ENCODE peak calls at places on chromosome 12, in eight cellular contexts. U is GM23338; I is adipocyte; B is kidney; O is tibial artery; N is CD8-positive, alpha-beta T cell; Y is GM12878; M is naive thymus-derived CD4-positive, alpha-beta T cell. L is an unnamed sample.

GRCh38 chr12:79615596-79616560 is 74.9 kb downstream of the PAWR start:
- DNase-seq in U (no peak), I (peak; percentile 21), B (no peak), O (no peak), N (no peak), Y (peak; percentile 21), M (no peak), L (no peak)

GRCh38 chr12:105060715-105061378 is 23.4 kb downstream of the ALDH1L2 start:
- DNase-seq in U (no peak), I (no peak), B (no peak), O (no peak), N (no peak), Y (no peak), M (no peak), L (no peak)

GRCh38 chr12:71846322-71846940 is 6.9 kb downstream of the TBC1D15 start:
- DNase-seq in U (peak; percentile 33), I (peak; percentile 75), B (no peak), O (no peak), N (no peak), Y (no peak), M (peak; percentile 44), L (no peak)

GRCh38 chr12:43957732-43958131 is 121.9 kb downstream of the TMEM117 start:
- DNase-seq in U (peak; percentile 72), I (peak; percentile 83), B (no peak), O (no peak), N (no peak), Y (peak; percentile 28), M (peak; percentile 13), L (no peak)

GRCh38 chr12:104687823-104688573 is 231.2 kb downstream of the CHST11 start:
- DNase-seq in U (no peak), I (no peak), B (no peak), O (no peak), N (peak; percentile 55), Y (no peak), M (no peak), L (no peak)

GRCh38 chr12:81245458-81245857 is 167.6 kb downstream of the ACSS3 start:
- DNase-seq in U (no peak), I (no peak), B (no peak), O (no peak), N (no peak), Y (no peak), M (no peak), L (no peak)

GRCh38 chr12:58888131-58888783 is 32.0 kb downstream of the LRIG3 start:
- DNase-seq in U (no peak), I (peak; percentile 71), B (peak; percentile 75), O (peak; percentile 72), N (no peak), Y (no peak), M (no peak), L (no peak)

GRCh38 chr12:115709410-115710065 is 568.0 kb downstream of the MED13L start:
- DNase-seq in U (no peak), I (peak; percentile 17), B (peak; percentile 87), O (peak; percentile 89), N (no peak), Y (no peak), M (no peak), L (no peak)

GRCh38 chr12:100611031-100611430 is 37.5 kb downstream of the GAS2L3 start:
- DNase-seq in U (no peak), I (no peak), B (no peak), O (no peak), N (no peak), Y (no peak), M (no peak), L (no peak)

GRCh38 chr12:17982556-17982955 is 107.4 kb downstream of the RERGL start:
- DNase-seq in U (no peak), I (no peak), B (no peak), O (no peak), N (no peak), Y (no peak), M (no peak), L (no peak)

GRCh38 chr12:43858096-43858495 is 22.2 kb downstream of the TMEM117 start:
- DNase-seq in U (no peak), I (no peak), B (no peak), O (no peak), N (no peak), Y (no peak), M (no peak), L (no peak)

GRCh38 chr12:13234045-13234641 is 37.6 kb downstream of the EMP1 start:
- DNase-seq in U (peak; percentile 88), I (peak; percentile 90), B (no peak), O (no peak), N (peak; percentile 33), Y (no peak), M (peak; percentile 21), L (no peak)

GRCh38 chr12:57734586-57734985 is 4.0 kb downstream of the AGAP2 start:
- DNase-seq in U (no peak), I (no peak), B (no peak), O (no peak), N (no peak), Y (no peak), M (no peak), L (no peak)

GRCh38 chr12:89976866-89977265 is 268.2 kb upstream of the ATP2B1 start:
- DNase-seq in U (no peak), I (no peak), B (no peak), O (no peak), N (no peak), Y (no peak), M (no peak), L (no peak)
- H3K36me3 ChIP-seq in U (no peaks in the 10 kb centered on the region), I (no peaks in the 10 kb centered on the region), B (no peaks in the 10 kb centered on the region), O (no peaks in the 10 kb centered on the region), N (no peaks in the 10 kb centered on the region), Y (no peaks in the 10 kb centered on the region), M (no peaks in the 10 kb centered on the region), L (no peaks in the 10 kb centered on the region)

GRCh38 chr12:24853094-24853493 is 95.8 kb downstream of the BCAT1 start:
- DNase-seq in U (no peak), I (no peak), B (no peak), O (no peak), N (no peak), Y (no peak), M (no peak), L (no peak)
- H3K4me1 ChIP-seq in U (peaks cover 10% of the 10 kb centered on the region), I (peaks cover 5% of the 10 kb centered on the region), B (no peaks in the 10 kb centered on the region), O (no peaks in the 10 kb centered on the region), N (no peaks in the 10 kb centered on the region), Y (no peaks in the 10 kb centered on the region), M (no peaks in the 10 kb centered on the region), L (no peaks in the 10 kb centered on the region)

DNA sequence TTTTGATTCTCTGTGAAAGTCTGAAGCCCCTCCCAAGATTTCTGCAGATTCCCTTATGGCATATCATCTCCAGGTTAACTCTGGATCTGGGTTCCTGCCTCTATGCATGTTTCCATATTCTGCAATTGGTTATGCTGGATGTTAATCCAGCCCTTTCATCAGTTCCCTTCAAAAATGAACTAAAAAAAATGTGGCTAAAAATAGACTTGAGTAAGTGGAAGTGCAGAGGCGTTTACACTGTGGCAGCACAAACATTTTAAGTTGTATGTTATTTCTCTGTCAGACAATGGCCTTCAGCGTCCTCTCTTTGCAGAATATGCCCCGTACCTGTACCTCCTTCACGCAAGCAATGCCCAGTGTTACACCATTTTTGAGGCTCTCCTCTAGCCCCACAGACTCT is 11.5 kb downstream of the MGST1 start:
- DNase-seq in U (no peak), I (no peak), B (no peak), O (no peak), N (no peak), Y (no peak), M (no peak), L (no peak)
- H3K36me3 ChIP-seq in U (peaks cover 74% of the 10 kb centered on the region), I (peaks cover 100% of the 10 kb centered on the region), B (no peaks in the 10 kb centered on the region), O (no peaks in the 10 kb centered on the region), N (no peaks in the 10 kb centered on the region), Y (no peaks in the 10 kb centered on the region), M (no peaks in the 10 kb centered on the region), L (no peaks in the 10 kb centered on the region)

DNA sequence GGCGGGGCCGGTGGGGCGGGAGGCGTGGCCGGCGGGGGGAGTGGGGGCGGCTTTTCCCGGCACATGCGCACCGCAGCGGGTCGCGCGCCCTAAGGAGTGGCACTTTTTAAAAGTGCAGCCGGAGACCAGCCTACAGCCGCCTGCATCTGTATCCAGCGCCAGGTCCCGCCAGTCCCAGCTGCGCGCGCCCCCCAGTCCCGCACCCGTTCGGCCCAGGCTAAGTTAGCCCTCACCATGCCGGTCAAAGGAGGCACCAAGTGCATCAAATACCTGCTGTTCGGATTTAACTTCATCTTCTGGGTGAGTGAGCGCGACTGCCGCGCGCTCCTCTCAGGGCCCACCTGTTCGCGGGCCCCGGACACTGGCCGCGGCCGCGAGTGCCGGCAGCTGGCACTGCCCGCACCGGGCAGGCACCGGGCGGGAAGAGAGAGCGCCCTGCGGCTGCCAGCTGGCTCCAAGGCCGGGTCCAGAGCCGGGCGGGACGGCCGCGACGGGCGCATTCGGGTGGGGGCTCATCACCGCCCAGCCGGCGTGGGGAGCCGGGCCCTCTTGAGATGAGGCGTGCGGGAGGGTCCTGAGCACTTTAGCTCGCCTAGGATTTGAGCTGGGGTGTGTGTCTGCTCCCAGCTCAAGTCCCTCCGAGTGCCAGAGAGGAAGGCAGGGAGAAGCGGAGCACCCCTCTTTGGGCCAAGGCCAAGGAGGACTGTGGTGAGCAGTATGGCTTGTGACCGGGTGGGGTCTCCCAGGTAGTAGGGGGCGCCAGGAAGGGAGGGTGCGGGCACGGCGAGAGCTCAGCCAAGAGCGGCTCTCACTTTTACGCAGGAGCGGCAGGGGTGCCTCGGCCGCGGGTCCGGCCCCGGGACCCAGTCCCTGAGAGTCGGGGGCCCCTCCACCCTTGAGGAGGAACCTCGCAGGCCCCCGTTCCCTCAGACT is at the start of gene CD9:
- DNase-seq in U (peak; percentile 67), I (peak; percentile 79), B (no peak), O (peak; percentile 90), N (peak; percentile 24), Y (no peak), M (peak; percentile 33), L (no peak)
- H3K4me1 ChIP-seq in U (peaks cover 67% of the 10 kb centered on the region), I (peaks cover 24% of the 10 kb centered on the region), B (peaks cover 12% of the 10 kb centered on the region), O (peaks cover 46% of the 10 kb centered on the region), N (peaks cover 26% of the 10 kb centered on the region), Y (no peaks in the 10 kb centered on the region), M (peaks cover 9% of the 10 kb centered on the region), L (peaks cover 56% of the 10 kb centered on the region)